ENCODE peak calls at places on chromosomes 2 and 18, in five cellular contexts. R is SK-N-SH, X is lower lobe of right lung, F is mammary epithelial cell, C is heart left ventricle. Z is an unnamed sample.

GRCh38 chr18:77366067-77366724 is 116.5 kb downstream of the GALR1 start:
- DNase-seq in C (no peak), F (no peak), X (no peak), R (no peak), Z (no peak)

GRCh38 chr2:235541838-235542549 is 48.2 kb downstream of the AGAP1 start:
- DNase-seq in F (no peak), X (no peak), C (no peak), R (no peak), Z (peak; percentile 20)

GRCh38 chr2:38274286-38275276 is 102.5 kb downstream of the ATL2 start:
- DNase-seq in C (peak; percentile 32), X (no peak), R (peak; percentile 81), F (peak; percentile 58), Z (no peak)

GRCh38 chr2:241373449-241373848 is 17.4 kb downstream of the FARP2 start:
- DNase-seq in F (no peak), C (no peak), R (no peak), X (no peak), Z (no peak)

GRCh38 chr2:217105733-217106649 is 246.1 kb upstream of the TNP1 start:
- DNase-seq in F (peak; percentile 83), C (no peak), R (no peak), X (no peak), Z (no peak)

GRCh38 chr2:134272831-134273230 is 19.0 kb downstream of the MGAT5 start:
- DNase-seq in C (no peak), F (no peak), R (no peak), X (no peak), Z (no peak)

GRCh38 chr2:96430394-96430988 is 74.7 kb downstream of the NEURL3 start:
- DNase-seq in F (no peak), R (no peak), X (no peak), C (no peak), Z (no peak)

GRCh38 chr18:13239557-13239956 is 21.0 kb downstream of the LDLRAD4 start:
- DNase-seq in C (no peak), F (no peak), R (no peak), X (peak; percentile 32), Z (no peak)

GRCh38 chr2:222399038-222399783 is 25.1 kb upstream of the SGPP2 start:
- DNase-seq in C (no peak), X (no peak), R (peak; percentile 32), F (no peak), Z (no peak)

GRCh38 chr2:150653351-150653750 is 165.9 kb upstream of the RND3 start:
- DNase-seq in F (no peak), R (no peak), C (no peak), X (no peak), Z (no peak)

GRCh38 chr2:233116946-233117345 is 56.8 kb downstream of the INPP5D start:
- DNase-seq in X (peak; percentile 52), C (no peak), R (no peak), F (no peak), Z (no peak)

GRCh38 chr2:98295275-98295674 is 51.0 kb upstream of the CNGA3 start:
- DNase-seq in F (no peak), X (no peak), R (no peak), C (no peak), Z (no peak)

GRCh38 chr2:179898873-179899272 is 37.5 kb upstream of the ZNF385B start:
- DNase-seq in R (peak; percentile 23), C (no peak), F (peak; percentile 26), X (no peak), Z (no peak)

GRCh38 chr2:67865871-67866386 is 196.9 kb downstream of the C1D start:
- DNase-seq in F (no peak), R (no peak), C (no peak), X (no peak), Z (no peak)

GRCh38 chr2:197927994-197928393 is 123.6 kb downstream of the PLCL1 start:
- DNase-seq in R (no peak), F (no peak), X (no peak), C (no peak), Z (no peak)

GRCh38 chr2:197924483-197924882 is 120.1 kb downstream of the PLCL1 start:
- DNase-seq in F (no peak), R (no peak), X (no peak), C (no peak), Z (no peak)

GRCh38 chr2:197926673-197927072 is 122.3 kb downstream of the PLCL1 start:
- DNase-seq in F (no peak), R (no peak), C (no peak), X (no peak), Z (no peak)

GRCh38 chr2:197929008-197929885 is 124.9 kb downstream of the PLCL1 start:
- DNase-seq in X (no peak), C (no peak), R (no peak), F (no peak), Z (no peak)

GRCh38 chr2:197925204-197925603 is 120.8 kb downstream of the PLCL1 start:
- DNase-seq in R (no peak), F (no peak), C (no peak), X (no peak), Z (no peak)
- TF ChIP-seq CTCF in R (no peak), F (no peak), C (no peak), X (no peak), Z (no peak)

GRCh38 chr2:226797989-226798421 is 1.6 kb downstream of the IRS1 start:
- DNase-seq in X (peak; percentile 45), C (no peak), F (no peak), R (no peak), Z (no peak)

GRCh38 chr2:226799211-226799975 is at the start of gene IRS1:
- DNase-seq in X (peak; percentile 73), C (peak; percentile 81), R (peak; percentile 89), F (peak; percentile 71), Z (peak; percentile 70)

GRCh38 chr2:226800941-226801784 is 1.5 kb upstream of the IRS1 start:
- DNase-seq in R (peak; percentile 92), X (peak; percentile 84), F (no peak), C (peak; percentile 88), Z (peak; percentile 92)

GRCh38 chr2:226798422-226799210 is 1.0 kb downstream of the IRS1 start:
- DNase-seq in F (peak; percentile 55), C (peak; percentile 47), R (peak; percentile 74), X (peak; percentile 62), Z (peak; percentile 87)

GRCh38 chr2:226799976-226800940 is 638 bp upstream of the IRS1 start:
- DNase-seq in F (no peak), R (peak; percentile 25), C (no peak), X (peak; percentile 57), Z (peak; percentile 77)
- H3K4me1 ChIP-seq in F (peaks cover 39% of the 10 kb centered on the region), R (peaks cover 3% of the 10 kb centered on the region), C (peaks cover 50% of the 10 kb centered on the region), X (peaks cover 48% of the 10 kb centered on the region), Z (peaks cover 17% of the 10 kb centered on the region)

DNA sequence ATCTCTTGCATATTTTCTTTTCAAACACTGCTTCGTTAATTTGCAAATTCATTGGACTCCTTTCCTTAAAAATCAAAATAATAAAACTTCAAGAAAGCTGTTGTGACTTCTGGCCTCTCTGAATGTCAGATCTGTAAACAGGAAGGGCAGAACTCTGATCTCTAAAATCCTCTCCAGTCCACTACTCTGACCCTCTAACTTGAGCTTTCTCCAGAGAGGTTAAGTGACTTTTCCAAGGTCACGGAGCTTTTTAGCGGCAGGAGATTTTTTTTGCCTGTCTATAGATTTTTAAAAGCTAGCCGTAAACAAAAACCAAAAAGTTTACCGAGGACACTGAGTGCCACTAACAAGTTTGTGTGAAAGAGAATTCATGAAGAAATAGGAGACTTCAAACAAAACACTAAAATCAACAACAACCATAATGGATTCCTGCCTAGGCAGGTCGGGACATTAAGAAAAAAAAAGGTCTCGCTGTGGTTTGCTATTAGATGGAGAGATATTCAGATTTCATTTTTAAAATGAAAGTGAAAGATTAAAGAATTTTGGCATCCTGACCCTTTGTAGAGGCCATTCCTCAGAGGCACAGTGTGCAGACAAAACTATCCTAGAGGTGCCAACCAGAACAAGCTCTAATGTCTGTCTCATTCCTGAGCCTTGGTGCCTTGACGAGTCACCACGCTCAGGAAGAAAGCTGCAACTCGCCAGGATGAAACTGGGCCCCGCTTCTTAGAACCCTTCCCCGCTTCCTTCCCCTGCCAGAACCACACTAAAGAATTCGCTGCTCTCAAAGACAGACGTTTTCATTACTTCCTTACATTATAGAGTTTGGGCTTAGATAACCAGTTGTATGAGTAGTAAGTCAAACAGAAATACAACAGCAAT is 155.8 kb downstream of the TGIF1 start:
- DNase-seq in X (no peak), C (no peak), F (peak; percentile 46), R (no peak), Z (no peak)
- H3K4me3 ChIP-seq in X (peak overlapping the region; percentile 43), C (peak overlapping the region; percentile 51), F (peak overlapping the region; percentile 42), R (peak overlapping the region; percentile 69), Z (no peak overlapping the region)

GRCh38 chr2:16282511-16282910 is 342.2 kb downstream of the MYCN start:
- DNase-seq in R (no peak), F (no peak), X (no peak), C (no peak), Z (no peak)

GRCh38 chr2:16280081-16280480 is 339.7 kb downstream of the MYCN start:
- DNase-seq in C (no peak), F (no peak), R (no peak), X (no peak), Z (no peak)

GRCh38 chr2:16283071-16283850 is 342.9 kb downstream of the MYCN start:
- DNase-seq in X (no peak), F (no peak), C (no peak), R (no peak), Z (no peak)

GRCh38 chr2:16279641-16280040 is 339.3 kb downstream of the MYCN start:
- DNase-seq in F (no peak), C (no peak), R (no peak), X (no peak), Z (no peak)

GRCh38 chr2:16281451-16282330 is 341.3 kb downstream of the MYCN start:
- DNase-seq in C (no peak), X (no peak), R (peak; percentile 61), F (peak; percentile 32), Z (no peak)
- TF ChIP-seq CTCF in C (peak; percentile 39), X (peak; percentile 49), R (no peak), F (no peak), Z (no peak)

GRCh38 chr2:215886026-215886425 is 127.3 kb downstream of the MREG start:
- DNase-seq in C (no peak), F (no peak), R (no peak), X (no peak), Z (no peak)
- H3K4me1 ChIP-seq in C (peaks cover 27% of the 10 kb centered on the region), F (peaks cover 4% of the 10 kb centered on the region), R (peaks cover 18% of the 10 kb centered on the region), X (no peaks in the 10 kb centered on the region), Z (no peaks in the 10 kb centered on the region)

DNA sequence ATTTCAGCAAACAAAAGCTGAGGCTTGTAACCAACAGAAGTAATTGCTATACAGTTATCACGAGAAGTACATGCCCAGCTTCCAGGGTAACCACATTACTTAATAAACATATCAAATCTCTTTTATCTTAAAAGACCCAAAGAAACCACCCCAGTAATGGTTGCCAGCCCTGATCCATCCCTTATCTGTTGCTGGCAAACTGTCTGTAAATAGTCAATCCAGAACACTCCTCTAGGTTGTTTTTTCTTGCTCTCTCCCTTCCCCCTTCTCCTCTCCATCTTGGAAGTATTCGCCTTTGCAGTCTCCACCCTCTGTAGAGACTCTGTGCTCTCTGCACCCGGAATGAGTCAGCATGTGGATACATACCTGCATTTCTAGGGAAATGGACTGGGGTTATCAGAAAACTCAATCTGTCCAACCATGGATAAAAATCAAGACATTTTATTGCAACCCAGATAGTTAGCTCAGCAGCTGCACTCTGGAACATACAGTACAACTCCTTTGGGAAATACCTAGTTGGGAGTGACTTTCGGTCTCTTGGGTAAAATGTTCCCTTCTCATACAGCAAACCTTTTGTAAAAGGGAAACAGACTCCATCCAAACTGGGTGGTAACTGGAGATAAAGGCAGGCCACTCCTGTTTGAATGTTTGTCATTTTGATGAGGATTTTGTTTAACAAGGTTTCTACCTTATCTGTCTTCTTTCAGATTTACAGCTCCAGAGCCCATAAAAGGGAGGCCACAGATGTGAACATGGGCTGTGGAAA is 123.5 kb upstream of the FOSL2 start:
- DNase-seq in F (peak; percentile 82), X (no peak), R (peak; percentile 56), C (no peak), Z (no peak)
- H3K4me3 ChIP-seq in F (no peak overlapping the region), X (no peak overlapping the region), R (no peak overlapping the region), C (no peak overlapping the region), Z (no peak overlapping the region)